ENCODE peak calls at places on chromosomes 16 and 17, in six cellular contexts. R is fibroblast of lung, C is neuronal stem cell, Z is OCI-LY7, N is mesenchymal stem cell, Y is K562. I is an unnamed sample.

GRCh38 chr16:66475232-66475631 is 48.1 kb downstream of the BEAN1 start:
- DNase-seq in R (no peak), C (no peak), Z (no peak), N (no peak), Y (no peak), I (no peak)

GRCh38 chr17:28615260-28615940 is 1.4 kb upstream of the RSKR start:
- DNase-seq in R (no peak), C (no peak), Z (peak), N (no peak), Y (no peak), I (no peak)

GRCh38 chr17:13518271-13519000 is 83.3 kb downstream of the HS3ST3A1 start:
- DNase-seq in R (peak), C (no peak), Z (no peak), N (peak), Y (no peak), I (no peak)

GRCh38 chr17:72392056-72393010 is 271.5 kb downstream of the SOX9 start:
- DNase-seq in R (peak), C (no peak), Z (peak), N (peak), Y (no peak), I (peak)

GRCh38 chr17:39144414-39144813 is 7.0 kb downstream of the PLXDC1 start:
- DNase-seq in R (peak), C (no peak), Z (no peak), N (peak), Y (no peak), I (no peak)

GRCh38 chr16:69717066-69717465 is 9.3 kb downstream of the NQO1 start:
- DNase-seq in R (no peak), C (no peak), Z (no peak), N (no peak), Y (no peak), I (no peak)

GRCh38 chr16:51391798-51392511 is 240.9 kb upstream of the SALL1 start:
- DNase-seq in R (peak), C (peak), Z (no peak), N (no peak), Y (no peak), I (no peak)

GRCh38 chr17:42459983-42460300 is 1.3 kb downstream of the ATP6V0A1 start:
- DNase-seq in R (peak), C (no peak), Z (peak), N (peak), Y (peak), I (peak)

GRCh38 chr17:69972251-69972650 is 102.8 kb upstream of the KCNJ16 start:
- DNase-seq in R (no peak), C (no peak), Z (no peak), N (no peak), Y (no peak), I (no peak)

GRCh38 chr17:16269658-16270057 is 52.6 kb downstream of the PIGL start:
- DNase-seq in R (peak), C (no peak), Z (no peak), N (peak), Y (no peak), I (no peak)

GRCh38 chr16:12132850-12133249 is 156.3 kb downstream of the SNX29 start:
- DNase-seq in R (no peak), C (no peak), Z (no peak), N (no peak), Y (no peak), I (no peak)
- H3K4me2 ChIP-seq in R (no peak), C (no peak), Z (no peak), N (no peak), Y (no peak), I (no peak)

GRCh38 chr17:68594552-68594951 is 6.6 kb downstream of the FAM20A start:
- DNase-seq in R (no peak), C (no peak), Z (no peak), N (no peak), Y (no peak), I (no peak)
- H3K4me2 ChIP-seq in R (no peak), C (no peak), Z (no peak), N (no peak), Y (no peak), I (no peak)

GRCh38 chr16:4949986-4950385 is 8.1 kb upstream of the SEC14L5 start:
- DNase-seq in R (no peak), C (no peak), Z (no peak), N (no peak), Y (no peak), I (no peak)
- H3K4me2 ChIP-seq in R (no peak), C (no peak), Z (no peak), N (no peak), Y (no peak), I (no peak)

DNA sequence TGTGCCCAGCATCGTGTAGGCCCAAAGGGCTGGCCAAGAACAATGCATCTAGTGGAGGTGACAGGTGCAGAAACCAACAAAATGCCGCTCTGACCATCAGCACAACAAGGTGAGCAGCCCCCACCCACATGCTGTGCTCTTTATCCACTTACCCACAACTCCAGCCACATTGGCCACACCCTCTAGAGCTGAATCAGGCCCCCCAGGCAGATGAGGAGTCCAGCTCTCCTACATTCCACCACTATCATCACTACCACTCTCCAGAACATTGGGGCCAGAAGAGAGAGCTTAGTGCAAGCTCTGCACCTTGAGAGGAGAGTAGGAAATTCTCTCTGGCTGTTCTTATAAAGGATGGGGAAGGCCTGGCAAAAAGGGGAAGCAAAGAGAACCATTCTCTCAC is 74.9 kb downstream of the TMEM132E start:
- DNase-seq in R (no peak), C (no peak), Z (no peak), N (no peak), Y (no peak), I (no peak)
- H3K4me2 ChIP-seq in R (no peak), C (no peak), Z (no peak), N (no peak), Y (no peak), I (no peak)

GRCh38 chr16:10447289-10447688 is 61.4 kb downstream of the ATF7IP2 start:
- DNase-seq in R (no peak), C (no peak), Z (no peak), N (no peak), Y (no peak), I (no peak)

GRCh38 chr16:10453159-10453510 is 67.3 kb downstream of the ATF7IP2 start:
- DNase-seq in R (no peak), C (no peak), Z (no peak), N (no peak), Y (no peak), I (no peak)
- H3K4me2 ChIP-seq in R (no peak), C (no peak), Z (no peak), N (no peak), Y (no peak), I (no peak)

DNA sequence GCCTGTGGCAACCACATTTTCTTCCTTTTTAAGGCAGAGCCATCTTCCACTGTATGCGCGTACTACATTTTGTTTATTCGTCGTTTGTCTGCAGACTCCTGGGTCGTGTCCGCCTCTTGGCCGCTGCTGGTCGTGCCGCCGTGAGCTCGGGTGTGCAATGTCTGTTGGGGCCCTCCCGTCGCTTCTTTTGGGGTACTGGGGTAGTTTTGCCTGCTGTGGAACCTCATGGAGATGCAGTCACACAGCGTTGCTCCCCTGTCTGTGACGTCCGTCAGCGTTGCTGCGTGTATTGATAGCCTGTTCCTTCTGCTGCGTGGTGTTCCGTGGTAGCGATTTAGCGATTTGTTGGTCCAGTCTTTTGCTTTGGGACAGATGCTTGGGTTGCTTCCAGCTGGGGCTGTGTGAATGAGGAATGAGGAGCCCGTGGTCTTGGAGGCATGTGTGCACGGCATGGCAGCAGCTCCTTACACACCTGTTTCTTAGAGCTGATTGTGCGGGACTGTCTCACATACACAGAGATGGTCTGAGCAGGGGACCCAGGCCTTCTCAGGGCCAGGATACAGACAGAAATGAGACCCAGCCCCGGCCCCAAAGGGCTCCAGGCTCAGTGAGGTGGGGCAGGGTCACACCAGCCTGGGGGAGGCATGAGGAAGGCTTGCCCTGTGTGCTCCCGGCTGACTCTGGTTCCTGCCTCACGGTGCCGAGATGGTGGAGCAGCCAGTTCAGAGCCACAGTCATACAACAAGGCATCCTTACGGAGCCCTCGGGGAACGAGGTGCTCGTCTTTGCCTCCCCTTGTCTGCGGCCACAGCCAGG is 78.4 kb upstream of the GSE1 start:
- DNase-seq in R (no peak), C (no peak), Z (no peak), N (no peak), Y (peak), I (no peak)
- H3K4me2 ChIP-seq in R (no peak), C (no peak), Z (no peak), N (no peak), Y (peak), I (no peak)

GRCh38 chr16:14486520-14487303 is 143.3 kb downstream of the PARN start:
- DNase-seq in R (peak), C (no peak), Z (no peak), N (peak), Y (peak), I (no peak)

GRCh38 chr16:14483819-14484385 is 146.2 kb downstream of the PARN start:
- DNase-seq in R (no peak), C (no peak), Z (no peak), N (no peak), Y (no peak), I (no peak)

GRCh38 chr16:14485131-14485551 is 144.9 kb downstream of the PARN start:
- DNase-seq in R (no peak), C (no peak), Z (no peak), N (no peak), Y (peak), I (no peak)

GRCh38 chr16:14487579-14487978 is 142.5 kb downstream of the PARN start:
- DNase-seq in R (no peak), C (no peak), Z (peak), N (no peak), Y (peak), I (no peak)

GRCh38 chr16:14485811-14486519 is 144.1 kb downstream of the PARN start:
- DNase-seq in R (no peak), C (no peak), Z (no peak), N (no peak), Y (no peak), I (no peak)
- H3K4me2 ChIP-seq in R (peak), C (no peak), Z (no peak), N (no peak), Y (peak), I (no peak)

I was measured in MM.1S.